ENCODE peak calls at places on chromosomes 13 and 19, in six cellular contexts. B is breast epithelium, J is pancreas, X is Panc1, L is Peyer's patch, U is osteoblast. N is an unnamed sample. For H3K4me1, the result is how much of the 10 kb centered on the place peaks cover.

GRCh38 chr13:37207646-37208045 is 102.2 kb upstream of the CSNK1A1L start:
- DNase-seq in B (no peak), X (no peak), L (no peak), J (no peak), U (peak), N (no peak)

GRCh38 chr13:29583073-29583785 is 12.3 kb downstream of the SLC7A1 start:
- DNase-seq in J (no peak), X (no peak), U (peak), B (no peak), L (no peak), N (no peak)

GRCh38 chr13:51765142-51765515 is 38.8 kb downstream of the DHRS12 start:
- DNase-seq in L (no peak), B (no peak), J (no peak), X (no peak), U (no peak), N (no peak)

GRCh38 chr13:113999618-113999910 is 25.7 kb upstream of the C13orf46 start:
- DNase-seq in U (peak), L (no peak), J (no peak), X (no peak), B (no peak), N (no peak)

GRCh38 chr19:3389446-3389778 is 23.0 kb downstream of the NFIC start:
- DNase-seq in J (no peak), B (no peak), U (peak), X (no peak), L (no peak), N (no peak)

GRCh38 chr13:100306042-100306441 is 217.1 kb downstream of the PCCA start:
- DNase-seq in J (no peak), L (no peak), U (no peak), B (no peak), X (no peak), N (no peak)

GRCh38 chr13:114017028-114017630 is 43.3 kb upstream of the C13orf46 start:
- DNase-seq in B (no peak), X (no peak), L (no peak), U (peak), J (no peak), N (no peak)

GRCh38 chr19:4390017-4390861 is 10.1 kb downstream of the SH3GL1 start:
- DNase-seq in J (peak), X (no peak), B (no peak), U (peak), L (no peak), N (no peak)

GRCh38 chr19:57637379-57637778 is 4.4 kb downstream of the ZNF211 start:
- DNase-seq in J (no peak), X (no peak), U (no peak), L (no peak), B (no peak), N (no peak)

GRCh38 chr13:33134213-33134612 is 118.0 kb downstream of the KL start:
- DNase-seq in J (no peak), X (no peak), B (no peak), U (no peak), L (no peak), N (no peak)

GRCh38 chr13:85386424-85386823 is 412.8 kb downstream of the SLITRK6 start:
- DNase-seq in L (no peak), U (no peak), B (no peak), J (no peak), X (no peak), N (no peak)

GRCh38 chr19:42175952-42176648 is 41.4 kb downstream of the DEDD2 start:
- DNase-seq in L (no peak), U (peak), X (no peak), J (no peak), B (no peak), N (no peak)

GRCh38 chr13:97766749-97767148 is 186.7 kb upstream of the IPO5 start:
- DNase-seq in X (no peak), L (no peak), J (no peak), B (no peak), U (no peak), N (no peak)

GRCh38 chr19:6279931-6280591 is at the start of gene MLLT1:
- DNase-seq in B (peak), L (peak), U (peak), J (peak), X (peak), N (peak)
- H3K27ac ChIP-seq in B (peak), L (peak), U (peak), J (peak), X (peak), N (peak)

DNA sequence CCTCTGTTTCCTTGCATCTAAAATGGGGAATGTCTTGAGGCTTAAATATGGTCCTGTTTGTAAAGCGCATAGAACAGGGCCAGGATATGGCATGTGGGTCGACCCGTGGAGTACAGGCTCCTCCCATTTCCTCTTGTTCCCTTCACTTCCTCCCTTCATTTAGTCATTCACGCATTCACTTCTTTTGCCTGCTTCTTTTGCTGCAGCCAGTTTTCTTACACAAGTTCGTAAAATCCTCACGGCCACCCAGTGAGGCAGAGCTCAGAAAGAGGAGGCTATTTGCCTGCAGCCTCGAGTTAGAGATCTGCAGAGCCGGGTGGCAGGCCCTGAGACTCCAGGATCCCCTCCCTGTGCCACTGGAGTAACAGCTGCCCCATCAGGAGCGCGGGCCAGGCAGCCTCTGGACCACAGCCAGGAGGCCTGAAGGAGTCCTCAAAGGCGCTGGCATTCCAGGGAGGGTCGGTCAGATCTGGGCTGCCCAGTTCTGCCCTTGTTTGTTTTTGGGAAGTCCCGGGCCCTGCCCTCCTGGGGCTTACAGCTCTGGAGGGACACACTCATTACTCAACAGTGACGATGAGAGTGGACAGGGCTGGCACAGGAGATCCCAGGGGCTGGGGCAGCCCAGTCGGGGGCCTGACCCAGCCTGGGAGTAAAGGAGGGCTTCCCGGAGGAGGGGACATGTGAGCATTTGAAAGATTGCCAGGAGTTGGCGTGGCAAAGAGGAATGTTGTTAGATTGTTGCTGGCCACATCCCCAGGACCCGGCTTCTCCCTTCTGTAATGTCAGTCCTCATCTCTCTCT is 4.6 kb downstream of the PPP5C start:
- DNase-seq in X (no peak), B (no peak), J (peak), L (peak), U (peak), N (peak)
- H3K4me1 ChIP-seq in X (under half), B (under half), J (under half), L (under half), U (under half), N (half or more)

GRCh38 chr19:15442142-15442920 is 7.4 kb downstream of the WIZ start:
- DNase-seq in X (no peak), L (no peak), J (no peak), U (no peak), B (no peak), N (no peak)

GRCh38 chr19:15444505-15445226 is 5.1 kb downstream of the WIZ start:
- DNase-seq in J (no peak), X (no peak), L (no peak), U (no peak), B (no peak), N (no peak)

GRCh38 chr19:15443325-15443724 is 6.4 kb downstream of the WIZ start:
- DNase-seq in B (no peak), J (no peak), X (no peak), L (no peak), U (no peak), N (no peak)

GRCh38 chr19:15445227-15445605 is 4.5 kb downstream of the WIZ start:
- DNase-seq in U (no peak), J (no peak), X (no peak), B (no peak), L (no peak), N (no peak)

DNA sequence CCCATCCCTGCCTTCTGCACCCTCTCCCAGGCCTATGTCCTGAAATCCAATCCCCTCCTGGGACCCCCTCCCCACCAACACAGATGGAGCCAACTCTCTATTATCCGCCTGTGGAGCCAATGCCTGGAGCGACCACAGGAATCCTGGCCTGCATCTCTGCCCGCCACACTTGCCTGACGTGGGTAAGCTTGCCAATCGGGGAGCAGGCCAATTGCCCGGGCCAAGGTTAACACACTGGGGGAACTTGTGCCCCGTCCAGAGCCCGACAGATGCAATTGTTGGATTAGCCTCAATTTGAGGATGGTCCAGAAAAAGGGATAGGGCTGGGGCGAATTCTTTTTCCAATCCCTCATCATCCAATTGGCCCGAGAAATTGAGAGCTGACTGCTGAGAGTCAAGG is 5.9 kb downstream of the WIZ start:
- DNase-seq in L (no peak), J (no peak), X (no peak), U (no peak), B (no peak), N (no peak)
- H3K27ac ChIP-seq in L (no peak), J (no peak), X (no peak), U (no peak), B (no peak), N (no peak)

GRCh38 chr13:110005563-110005962 is 219.2 kb upstream of the IRS2 start:
- DNase-seq in B (no peak), U (no peak), J (no peak), X (no peak), L (no peak), N (no peak)
- H3K4me1 ChIP-seq in B (under half), U (under half), J (under half), X (under half), L (under half), N (under half)

GRCh38 chr13:73658639-73659038 is 475.6 kb downstream of the KLF12 start:
- DNase-seq in X (no peak), L (no peak), B (no peak), U (no peak), J (no peak), N (no peak)
- H3K27ac ChIP-seq in X (no peak), L (no peak), B (no peak), U (no peak), J (no peak), N (no peak)

DNA sequence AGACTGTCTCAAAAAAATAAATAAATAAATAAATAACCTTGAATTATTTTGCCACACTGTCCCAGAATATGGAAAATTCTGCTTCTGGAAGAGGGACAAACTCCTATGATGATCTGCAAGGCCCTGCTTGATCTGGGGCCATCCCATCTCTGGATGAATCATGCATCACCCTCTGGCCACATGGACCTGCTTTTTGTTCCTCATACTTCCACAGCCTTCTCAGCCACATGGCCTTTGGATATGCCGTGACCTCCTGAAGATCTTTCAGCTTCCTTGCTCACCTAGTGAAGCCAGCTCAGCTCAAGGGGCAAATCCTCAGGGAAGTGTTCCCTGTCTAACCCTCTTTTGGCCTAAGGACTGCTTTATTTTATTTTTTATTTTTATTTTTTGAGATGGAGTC is 10.3 kb downstream of the IER2 start:
- DNase-seq in B (no peak), U (peak), L (no peak), J (no peak), X (no peak), N (no peak)
- H3K4me1 ChIP-seq in B (under half), U (under half), L (under half), J (under half), X (under half), N (half or more)

DNA sequence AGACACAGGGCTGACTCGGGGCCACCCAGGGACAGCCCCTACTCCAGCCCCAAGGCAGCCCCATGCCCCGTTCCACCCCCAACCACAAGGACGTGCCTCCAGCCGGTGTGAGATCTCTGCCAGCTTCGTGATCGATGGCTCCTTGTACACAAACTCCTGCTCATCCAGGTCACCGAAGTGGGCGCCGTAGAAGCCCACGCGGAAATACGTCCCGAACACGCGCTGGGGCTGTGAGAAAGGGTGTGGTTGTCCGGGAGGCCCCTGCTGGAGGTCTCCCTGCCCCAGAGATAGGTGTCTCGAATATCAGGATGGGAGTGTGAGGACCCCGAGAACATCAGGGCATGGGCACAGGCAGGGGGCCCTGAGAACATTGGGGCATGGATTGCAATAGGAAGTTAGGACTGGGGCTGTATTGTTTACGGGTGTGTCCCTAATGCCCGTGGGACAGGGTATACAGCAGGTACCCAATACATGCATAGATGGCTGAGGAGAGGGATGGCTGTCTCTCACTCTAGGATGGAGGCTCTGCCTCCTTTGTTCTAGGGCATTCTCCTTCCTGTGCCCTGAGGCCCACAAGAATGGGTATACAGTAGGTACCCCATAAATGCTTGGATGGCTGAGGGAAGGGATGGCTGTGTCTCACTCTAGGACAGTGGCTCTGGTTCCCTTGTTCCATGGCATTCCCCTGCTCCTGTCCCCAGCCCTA is 5.3 kb upstream of the KANK2 start:
- DNase-seq in U (peak), B (no peak), X (no peak), L (no peak), J (no peak), N (no peak)
- H3K27ac ChIP-seq in U (peak), B (peak), X (peak), L (peak), J (no peak), N (peak)

GRCh38 chr13:43265028-43265427 is 241.6 kb downstream of the DNAJC15 start:
- DNase-seq in L (no peak), B (no peak), X (no peak), U (no peak), J (no peak), N (no peak)
- H3K4me1 ChIP-seq in L (under half), B (under half), X (under half), U (under half), J (under half), N (under half)

DNA sequence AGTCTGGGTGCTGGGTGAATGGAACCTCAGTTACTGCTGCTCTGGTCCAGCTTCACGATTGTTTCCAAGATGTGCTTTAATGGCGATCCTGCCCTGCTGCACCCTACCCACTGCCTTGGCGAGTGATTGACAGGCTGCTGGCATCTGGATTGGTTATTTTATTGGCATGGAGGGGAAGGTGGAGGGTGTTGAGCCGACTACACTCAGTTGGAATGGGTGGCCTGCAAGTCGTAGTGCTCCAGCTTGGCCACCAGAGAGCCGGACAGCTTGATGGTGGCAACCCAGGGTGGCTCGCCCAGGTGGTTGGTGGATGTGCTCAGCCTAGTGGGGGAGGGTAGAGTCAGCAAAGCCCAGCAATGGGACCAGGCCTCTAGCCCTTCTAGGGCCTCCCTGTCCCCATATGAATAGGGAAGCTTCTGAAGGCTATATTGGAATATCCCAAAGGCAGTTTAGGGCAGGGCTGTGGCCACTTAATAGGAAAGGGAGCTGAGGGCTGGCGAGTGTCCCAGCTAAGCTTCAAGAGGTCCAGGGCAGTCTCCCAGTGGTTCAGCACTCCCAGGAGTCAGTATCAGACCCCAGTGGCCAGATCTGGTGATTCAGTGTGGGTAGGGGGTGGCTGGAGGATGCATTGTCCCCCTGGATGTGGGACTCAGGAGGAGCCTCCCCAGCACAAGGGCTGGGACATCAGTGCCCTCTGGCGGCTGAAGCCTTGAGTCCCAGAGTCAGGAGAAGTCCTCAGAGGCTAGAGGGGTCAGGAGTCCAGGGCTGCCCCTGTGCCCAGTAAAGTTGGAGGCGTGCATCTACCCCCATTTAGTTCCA is 3.4 kb downstream of the GGN start:
- DNase-seq in J (no peak), B (no peak), X (no peak), U (peak), L (no peak), N (no peak)
- H3K27ac ChIP-seq in J (no peak), B (no peak), X (no peak), U (no peak), L (no peak), N (no peak)

GRCh38 chr19:55276720-55277430 is 3.0 kb downstream of the HSPBP1 start:
- DNase-seq in X (no peak), J (no peak), U (no peak), L (no peak), B (no peak), N (no peak)

GRCh38 chr19:55277494-55277893 is 2.4 kb downstream of the HSPBP1 start:
- DNase-seq in B (no peak), L (no peak), X (no peak), J (no peak), U (no peak), N (no peak)

GRCh38 chr19:55279773-55280643 is at the start of gene HSPBP1:
- DNase-seq in B (peak), U (peak), X (peak), L (peak), J (peak), N (peak)

GRCh38 chr19:55279376-55279772 is 536 bp downstream of the HSPBP1 start:
- DNase-seq in B (no peak), X (no peak), L (no peak), U (peak), J (no peak), N (no peak)

GRCh38 chr19:55278391-55279135 is 1.3 kb downstream of the HSPBP1 start:
- DNase-seq in B (no peak), U (no peak), J (no peak), X (no peak), L (no peak), N (no peak)
- H3K4me1 ChIP-seq in B (under half), U (under half), J (under half), X (under half), L (under half), N (under half)

N was measured in stomach.